ENCODE peak calls at places on chromosomes 7 and 10, in seven cellular contexts. N is activated CD8-positive, alpha-beta memory T cell treated with anti-CD3 and anti-CD28 coated beads for 4 hours; S is Calu3; T is NCI-H524; R is stimulated activated CD4-positive, alpha-beta T cell treated with anti-CD3 and anti-CD28 coated beads, TNF-alpha, amount 100 ng/mL, for 1 hour; G is naive thymus-derived CD8-positive, alpha-beta T cell; Z is HEK293T. P is an unnamed sample.

GRCh38 chr10:3195706-3196105 is 23.1 kb upstream of the PITRM1 start:
- DNase-seq in Z (no peak), G (no peak), T (no peak), N (no peak), R (no peak), S (no peak), P (no peak)

GRCh38 chr10:17217661-17218306 is 10.3 kb upstream of the VIM start:
- DNase-seq in Z (no peak), S (no peak), T (no peak), G (no peak), N (no peak), R (no peak), P (no peak)

GRCh38 chr10:71729023-71729649 is 9.6 kb upstream of the C10orf105 start:
- DNase-seq in Z (no peak), N (no peak), T (no peak), R (no peak), S (peak; percentile 83), G (no peak), P (peak; percentile 93)

GRCh38 chr10:23055424-23056191 is 39.8 kb upstream of the MSRB2 start:
- DNase-seq in G (no peak), T (no peak), S (no peak), R (no peak), Z (no peak), N (no peak), P (no peak)

GRCh38 chr7:18976715-18977466 is 140.5 kb downstream of the TWIST1 start:
- DNase-seq in R (no peak), T (no peak), N (no peak), Z (no peak), S (no peak), G (no peak), P (no peak)

GRCh38 chr7:28272461-28272877 is 91.9 kb upstream of the JAZF1 start:
- DNase-seq in G (no peak), R (no peak), Z (peak; percentile 48), N (no peak), T (peak; percentile 87), S (peak; percentile 24), P (peak; percentile 29)

GRCh38 chr7:66016131-66016461 is 34.1 kb upstream of the GUSB start:
- DNase-seq in Z (no peak), R (no peak), G (no peak), T (no peak), S (no peak), N (no peak), P (no peak)

GRCh38 chr10:131902211-131902610 is 1.4 kb downstream of the PPP2R2D start:
- DNase-seq in Z (no peak), T (no peak), S (no peak), N (no peak), R (no peak), G (no peak), P (no peak)

GRCh38 chr7:28872226-28872625 is 85.9 kb downstream of the TRIL start:
- DNase-seq in N (no peak), Z (no peak), R (no peak), G (no peak), S (no peak), T (no peak), P (no peak)

GRCh38 chr10:44857363-44858016 is 53.6 kb upstream of the TMEM72 start:
- DNase-seq in S (peak; percentile 76), N (no peak), T (no peak), R (peak; percentile 49), G (peak; percentile 37), Z (peak; percentile 77), P (peak; percentile 50)

GRCh38 chr10:132355754-132356153 is 23.8 kb downstream of the LRRC27 start:
- DNase-seq in T (no peak), N (no peak), R (no peak), S (no peak), G (no peak), Z (no peak), P (no peak)

GRCh38 chr10:71088054-71088453 is 124.3 kb upstream of the UNC5B start:
- DNase-seq in G (no peak), R (no peak), T (no peak), N (no peak), S (no peak), Z (no peak), P (no peak)

GRCh38 chr10:15879058-15879457 is 18.8 kb upstream of the MINDY3 start:
- DNase-seq in G (no peak), Z (peak; percentile 52), S (no peak), T (no peak), N (no peak), R (no peak), P (no peak)

GRCh38 chr10:89346264-89346971 is 18.6 kb downstream of the IFIT3 start:
- DNase-seq in Z (no peak), R (no peak), T (no peak), S (no peak), G (no peak), N (no peak), P (no peak)

GRCh38 chr7:106367018-106367420 is 82.2 kb upstream of the NAMPT start:
- DNase-seq in G (no peak), T (no peak), Z (peak; percentile 49), N (no peak), S (no peak), R (no peak), P (no peak)

GRCh38 chr7:22329816-22330524 is 27.0 kb downstream of the RAPGEF5 start:
- DNase-seq in T (no peak), Z (no peak), G (no peak), S (no peak), N (no peak), R (no peak), P (peak; percentile 67)

GRCh38 chr7:120189623-120190022 is 83.4 kb upstream of the KCND2 start:
- DNase-seq in S (no peak), G (no peak), N (no peak), T (no peak), Z (no peak), R (no peak), P (no peak)

GRCh38 chr7:129989466-129989865 is 36.7 kb upstream of the UBE2H start:
- DNase-seq in S (peak; percentile 70), N (peak; percentile 14), G (no peak), T (no peak), Z (no peak), R (peak; percentile 13), P (no peak)

GRCh38 chr7:40560672-40561071 is 425.9 kb downstream of the SUGCT start:
- DNase-seq in G (no peak), Z (no peak), S (no peak), R (no peak), T (no peak), N (no peak), P (no peak)

GRCh38 chr10:77548157-77548556 is 89.5 kb downstream of the KCNMA1 start:
- DNase-seq in N (no peak), T (no peak), Z (no peak), G (no peak), R (no peak), S (no peak), P (peak; percentile 76)

GRCh38 chr7:48742046-48742445 is 182.3 kb upstream of the CDC14C start:
- DNase-seq in N (no peak), R (no peak), S (no peak), Z (no peak), G (no peak), T (no peak), P (no peak)

GRCh38 chr7:55177589-55178261 is 158.9 kb downstream of the EGFR start:
- DNase-seq in T (no peak), R (no peak), Z (no peak), N (no peak), G (no peak), S (no peak), P (no peak)

GRCh38 chr10:29609696-29610095 is 25.1 kb downstream of the SVIL start:
- DNase-seq in G (no peak), S (no peak), Z (no peak), R (no peak), N (no peak), T (no peak), P (no peak)

GRCh38 chr7:114298011-114298410 is 116.6 kb upstream of the FOXP2 start:
- DNase-seq in G (no peak), N (no peak), R (no peak), S (no peak), Z (no peak), T (no peak), P (no peak)

GRCh38 chr10:21556527-21556926 is 22.5 kb downstream of the MLLT10 start:
- DNase-seq in T (no peak), S (no peak), Z (no peak), N (no peak), G (no peak), R (no peak), P (no peak)

GRCh38 chr10:132395704-132396494 is 1.1 kb upstream of the PWWP2B start:
- DNase-seq in R (no peak), Z (no peak), N (no peak), G (peak; percentile 41), T (no peak), S (no peak), P (peak; percentile 83)

GRCh38 chr7:141416691-141417268 is 134.4 kb upstream of the AGK start:
- DNase-seq in R (no peak), Z (no peak), T (no peak), S (no peak), G (no peak), N (no peak), P (no peak)

GRCh38 chr10:13338337-13339128 is 9.6 kb downstream of the SEPHS1 start:
- DNase-seq in Z (no peak), T (no peak), S (no peak), N (no peak), R (no peak), G (no peak), P (peak; percentile 39)

GRCh38 chr7:46752881-46753366 is 829.0 kb downstream of the TNS3 start:
- DNase-seq in G (no peak), R (no peak), N (no peak), T (no peak), Z (no peak), S (no peak), P (no peak)

GRCh38 chr10:42976353-42977031 is 100.4 kb upstream of the RET start:
- DNase-seq in T (no peak), R (no peak), G (no peak), Z (no peak), N (no peak), S (no peak), P (no peak)

GRCh38 chr10:18140957-18141888 is 999 bp downstream of the CACNB2 start:
- DNase-seq in Z (peak; percentile 35), G (no peak), S (no peak), T (no peak), N (no peak), R (no peak), P (peak; percentile 29)

GRCh38 chr10:50993817-50994251 is 80.5 kb upstream of the PRKG1 start:
- DNase-seq in N (no peak), R (no peak), T (no peak), S (no peak), G (no peak), Z (peak; percentile 23), P (peak; percentile 36)

GRCh38 chr7:2288986-2289611 is 25.1 kb downstream of the SNX8 start:
- DNase-seq in Z (no peak), G (no peak), R (no peak), S (no peak), T (no peak), N (no peak), P (no peak)

GRCh38 chr7:80440908-80441307 is 71.0 kb downstream of the GNAT3 start:
- DNase-seq in N (no peak), G (no peak), R (no peak), S (no peak), Z (no peak), T (no peak), P (no peak)